ENCODE peak calls at places on chromosomes 7 and 10, in seven cellular contexts. U is HuH-7, F is tibial artery, K is amniotic stem cell, B is activated gamma-delta T cell, R is kidney glomerular epithelial cell, Q is NCI-H345. O is an unnamed sample.

GRCh38 chr7:87498893-87499292 is 23.4 kb upstream of the ABCB4 start:
- DNase-seq in F (no peak), Q (no peak), U (no peak), B (no peak), K (no peak), R (no peak), O (no peak)

GRCh38 chr7:121313220-121313792 is 15.5 kb upstream of the WNT16 start:
- DNase-seq in Q (no peak), B (no peak), U (no peak), K (no peak), R (no peak), F (no peak), O (no peak)

GRCh38 chr7:19106308-19107141 is 10.9 kb downstream of the TWIST1 start:
- DNase-seq in K (no peak), U (no peak), Q (peak), R (no peak), B (no peak), F (no peak), O (no peak)

GRCh38 chr10:74097776-74098175 is 52.9 kb downstream of the AP3M1 start:
- DNase-seq in Q (no peak), K (no peak), F (no peak), R (no peak), U (no peak), B (no peak), O (no peak)

GRCh38 chr10:4812952-4813351 is 13.1 kb upstream of the AKR1E2 start:
- DNase-seq in R (peak), U (no peak), B (no peak), F (no peak), Q (no peak), K (peak), O (no peak)

GRCh38 chr10:52616420-52616764 is 156.2 kb downstream of the MBL2 start:
- DNase-seq in U (no peak), Q (no peak), F (no peak), B (no peak), K (no peak), R (no peak), O (no peak)

GRCh38 chr7:85094046-85094720 is 92.7 kb downstream of the SEMA3D start:
- DNase-seq in K (no peak), B (no peak), U (no peak), R (no peak), F (peak), Q (no peak), O (no peak)

GRCh38 chr10:88952647-88953111 is at the start of gene ACTA2:
- DNase-seq in K (peak), U (no peak), R (no peak), Q (no peak), F (peak), B (no peak), O (no peak)

GRCh38 chr10:3972460-3973366 is 187.7 kb upstream of the KLF6 start:
- DNase-seq in R (no peak), U (no peak), K (no peak), Q (no peak), F (no peak), B (no peak), O (no peak)

O was measured in iPS DF 19.7.